ENCODE peak calls at places on chromosome 6, in eight cellular contexts. Z, A, S, I, C, V, J and D are unnamed samples.

GRCh38 chr6:157272866-157273755 is 50.2 kb downstream of the TMEM242 start:
- DNase-seq in C (no peak), A (no peak), V (no peak), I (peak; percentile 44), J (no peak), Z (no peak), S (no peak), D (no peak)

GRCh38 chr6:103797738-103798137 is 1062.0 kb downstream of the HACE1 start:
- DNase-seq in V (no peak), Z (no peak), A (no peak), S (peak; percentile 10), C (no peak), J (no peak), I (peak; percentile 32), D (no peak)

GRCh38 chr6:90790696-90791095 is 203.8 kb upstream of the MAP3K7 start:
- DNase-seq in C (no peak), S (peak; percentile 11), J (no peak), I (no peak), V (no peak), Z (no peak), A (peak; percentile 75), D (no peak)

GRCh38 chr6:134077301-134077700 is 24.9 kb upstream of the SLC2A12 start:
- DNase-seq in J (no peak), I (no peak), A (peak; percentile 8), Z (no peak), V (no peak), C (no peak), S (peak; percentile 54), D (peak; percentile 82)

GRCh38 chr6:150684715-150685459 is 85.2 kb downstream of the PLEKHG1 start:
- DNase-seq in I (no peak), V (no peak), A (no peak), J (no peak), S (no peak), C (no peak), Z (no peak), D (no peak)

GRCh38 chr6:2952557-2953095 is 18.7 kb downstream of the SERPINB6 start:
- DNase-seq in I (peak; percentile 98), V (peak; percentile 93), Z (peak; percentile 59), C (peak; percentile 25), J (peak; percentile 80), S (peak; percentile 83), A (peak; percentile 95), D (peak; percentile 80)

GRCh38 chr6:22764521-22764920 is 195.2 kb downstream of the HDGFL1 start:
- DNase-seq in A (no peak), J (no peak), S (peak; percentile 64), V (no peak), I (no peak), C (no peak), Z (no peak), D (no peak)

GRCh38 chr6:37674161-37674560 is 23.5 kb downstream of the MDGA1 start:
- DNase-seq in J (no peak), A (no peak), S (no peak), V (no peak), I (no peak), Z (peak; percentile 81), C (peak; percentile 78), D (no peak)

GRCh38 chr6:129252377-129253071 is 369.6 kb downstream of the LAMA2 start:
- DNase-seq in S (peak; percentile 53), C (no peak), Z (no peak), J (no peak), V (no peak), A (peak; percentile 4), I (no peak), D (no peak)

GRCh38 chr6:41374618-41375590 is 39.5 kb downstream of the NCR2 start:
- DNase-seq in J (no peak), C (no peak), A (no peak), Z (no peak), I (peak; percentile 63), S (peak; percentile 35), V (no peak), D (no peak)

GRCh38 chr6:129475477-129476247 is 234.3 kb downstream of the ARHGAP18 start:
- DNase-seq in V (no peak), C (no peak), S (no peak), J (no peak), I (peak; percentile 28), A (no peak), Z (no peak), D (no peak)